ENCODE peak calls at places on chromosomes 5 and 9, in five cellular contexts. J is H1, D is DND-41, S is endothelial cell of umbilical vein, Z is HL-60. W is an unnamed sample.
A peak's percentile ranks its signal among the peaks of the same experiment; 100 is the strongest.

GRCh38 chr5:176446884-176447537 is 1.2 kb upstream of the FAF2 start:
- DNase-seq in S (peak; percentile 35), D (peak; percentile 18), Z (no peak), J (no peak), W (no peak)

GRCh38 chr5:6491548-6492290 is 43.1 kb downstream of the UBE2QL1 start:
- DNase-seq in S (no peak), D (no peak), J (no peak), Z (no peak), W (no peak)

GRCh38 chr5:172565455-172565854 is 75.6 kb upstream of the NEURL1B start:
- DNase-seq in Z (no peak), J (no peak), S (no peak), D (no peak), W (no peak)

GRCh38 chr5:138491669-138492551 is 26.6 kb downstream of the EGR1 start:
- DNase-seq in D (peak; percentile 86), J (peak; percentile 82), S (peak; percentile 84), Z (peak; percentile 24), W (peak; percentile 74)

GRCh38 chr9:81964216-81965171 is 21.2 kb downstream of the SPATA31D3 start:
- DNase-seq in J (no peak), D (no peak), S (no peak), Z (no peak), W (no peak)

GRCh38 chr9:129481824-129482511 is 138.9 kb downstream of the C9orf50 start:
- DNase-seq in Z (no peak), S (peak; percentile 39), J (no peak), D (no peak), W (no peak)

GRCh38 chr5:77630246-77631165 is 8.0 kb downstream of the OTP start:
- DNase-seq in D (no peak), S (no peak), Z (peak; percentile 11), J (peak; percentile 63), W (no peak)

GRCh38 chr9:110640736-110641135 is 27.9 kb upstream of the MUSK start:
- DNase-seq in D (no peak), Z (no peak), J (no peak), S (no peak), W (no peak)

GRCh38 chr5:115415143-115415491 is 118.7 kb upstream of the CCDC112 start:
- DNase-seq in S (peak; percentile 57), D (no peak), J (no peak), Z (no peak), W (peak; percentile 66)

GRCh38 chr5:154779105-154779504 is 23.9 kb downstream of the LARP1 start:
- DNase-seq in S (no peak), D (no peak), J (no peak), Z (no peak), W (peak; percentile 84)

GRCh38 chr5:141816598-141817399 is 61.4 kb downstream of the PCDH1 start:
- DNase-seq in Z (no peak), S (peak; percentile 81), J (peak; percentile 74), D (no peak), W (no peak)

GRCh38 chr9:121871431-121872025 is 220.1 kb downstream of the DAB2IP start:
- DNase-seq in J (no peak), S (no peak), D (no peak), Z (no peak), W (no peak)

GRCh38 chr9:88396836-88397577 is 8.8 kb downstream of the SPIN1 start:
- DNase-seq in Z (no peak), S (peak; percentile 53), J (peak; percentile 33), D (no peak), W (no peak)

GRCh38 chr5:16803831-16804230 is 132.3 kb downstream of the MYO10 start:
- DNase-seq in S (no peak), D (no peak), J (no peak), Z (no peak), W (no peak)

GRCh38 chr5:59264013-59264412 is 629.5 kb downstream of the PDE4D start:
- DNase-seq in D (no peak), Z (no peak), S (no peak), J (no peak), W (no peak)

GRCh38 chr9:68678430-68678829 is 26.6 kb upstream of the PIP5K1B start:
- DNase-seq in J (no peak), Z (no peak), D (no peak), S (peak; percentile 4), W (no peak)

GRCh38 chr9:71966601-71967000 is 55.2 kb downstream of the C9orf85 start:
- DNase-seq in D (no peak), S (no peak), Z (no peak), J (no peak), W (no peak)

GRCh38 chr9:34490360-34490759 is 31.8 kb downstream of the DNAI1 start:
- DNase-seq in Z (no peak), D (no peak), J (no peak), S (no peak), W (no peak)

GRCh38 chr5:180802325-180803180 is at the start of gene MGAT1:
- DNase-seq in J (peak; percentile 90), D (peak; percentile 79), Z (peak; percentile 69), S (peak; percentile 87), W (peak; percentile 71)

GRCh38 chr5:56567278-56567677 is 248.1 kb upstream of the MAP3K1 start:
- DNase-seq in D (no peak), S (no peak), Z (no peak), J (no peak), W (no peak)

GRCh38 chr5:172953776-172954189 is 5.4 kb upstream of the RPL26L1 start:
- DNase-seq in S (no peak), J (no peak), D (no peak), Z (no peak), W (peak; percentile 55)

GRCh38 chr9:2041736-2042135 is 26.6 kb downstream of the SMARCA2 start:
- DNase-seq in D (no peak), S (no peak), Z (no peak), J (no peak), W (no peak)

DNA sequence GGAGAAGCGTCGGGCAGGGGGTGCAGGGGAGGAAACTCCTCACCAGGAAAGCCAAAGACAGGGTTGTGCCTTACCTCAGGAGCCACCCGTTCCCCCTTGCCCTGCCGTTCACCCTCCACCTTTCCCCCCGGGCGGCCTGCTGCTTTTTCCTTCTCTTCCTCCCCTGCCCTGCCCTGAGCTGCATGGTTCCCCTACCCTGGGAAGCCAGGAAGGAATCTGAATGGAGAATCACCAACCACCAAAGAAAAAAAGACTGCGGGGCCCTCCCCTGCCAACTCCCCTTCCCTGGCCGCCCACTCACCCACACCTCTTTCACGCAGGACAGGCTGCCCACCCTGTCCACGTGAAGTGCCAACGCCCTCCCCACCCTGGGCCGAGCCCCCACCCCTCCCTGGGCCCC is 815 bp upstream of the NFX1 start:
- DNase-seq in S (peak; percentile 23), D (peak; percentile 25), J (no peak), Z (no peak), W (no peak)
- H3K4me3 ChIP-seq in S (peak overlapping the region; percentile 57), D (peak overlapping the region; percentile 85), J (peak overlapping the region; percentile 96), Z (no peak overlapping the region), W (peak overlapping the region; percentile 87)

DNA sequence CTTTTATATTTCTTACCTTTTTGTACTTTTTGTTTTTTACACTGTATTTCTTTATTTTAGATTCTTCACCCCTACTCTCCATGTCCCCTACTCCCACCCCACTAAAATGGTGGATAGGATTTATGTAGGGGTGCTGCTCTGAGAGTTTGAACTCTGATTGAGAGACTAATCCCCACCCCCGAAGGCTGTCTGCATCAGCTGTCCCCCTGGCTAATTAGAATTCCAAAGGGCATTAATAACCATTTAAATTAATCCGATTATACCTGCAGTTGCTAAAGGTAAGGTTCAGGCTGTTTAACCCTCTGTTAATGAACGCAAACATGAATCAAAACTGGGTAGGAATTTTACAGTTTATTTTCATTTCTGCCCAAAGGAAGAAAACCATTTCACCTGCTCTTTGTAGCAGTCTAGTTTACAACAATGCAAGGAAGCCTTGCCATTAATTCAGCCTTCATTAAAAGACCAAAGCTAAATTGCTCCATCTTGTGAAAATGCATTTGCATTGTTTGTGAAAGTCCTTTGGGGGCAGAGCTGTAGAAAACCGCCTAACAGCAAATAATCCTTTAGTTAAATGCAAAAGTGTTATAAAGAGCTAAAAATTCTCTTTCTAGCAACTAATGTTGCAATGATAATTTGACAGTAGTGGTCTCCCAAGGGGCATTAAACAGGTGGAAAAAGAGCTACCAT is 71.2 kb downstream of the ZCCHC7 start:
- DNase-seq in J (no peak), Z (no peak), S (no peak), D (no peak), W (no peak)
- TF ChIP-seq CTCF in J (no peak), Z (no peak), S (no peak), D (no peak), W (no peak)

DNA sequence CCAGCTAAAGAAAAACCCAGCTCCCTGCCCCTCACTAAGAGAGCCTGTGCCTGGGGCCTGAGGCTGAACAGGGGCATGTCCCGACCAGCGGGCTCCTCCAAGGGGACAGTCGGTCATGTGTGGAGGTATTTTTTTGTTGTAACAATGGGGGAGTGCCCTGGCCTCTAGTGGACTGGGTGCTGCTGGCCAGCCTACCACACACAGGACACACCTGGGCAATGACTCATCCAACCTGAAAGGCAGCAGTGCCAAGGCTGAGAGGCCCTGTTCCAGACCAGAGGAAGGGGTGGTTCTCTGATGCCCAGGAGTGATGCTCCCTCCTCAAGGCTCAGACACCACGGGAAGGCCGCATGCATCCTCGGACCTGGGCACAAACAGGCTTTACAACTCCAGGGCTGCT is 181.5 kb downstream of the OLFM1 start:
- DNase-seq in Z (no peak), S (no peak), D (no peak), J (no peak), W (no peak)
- H3K27ac ChIP-seq in Z (no peak overlapping the region), S (no peak overlapping the region), D (no peak overlapping the region), J (no peak overlapping the region), W (no peak overlapping the region)

GRCh38 chr5:14038341-14038959 is 94.0 kb upstream of the DNAH5 start:
- DNase-seq in J (no peak), Z (no peak), D (no peak), S (peak; percentile 72), W (peak; percentile 92)

GRCh38 chr5:14034991-14035390 is 90.5 kb upstream of the DNAH5 start:
- DNase-seq in S (no peak), Z (no peak), D (no peak), J (no peak), W (no peak)

GRCh38 chr5:14036947-14037346 is 92.5 kb upstream of the DNAH5 start:
- DNase-seq in D (no peak), S (peak; percentile 34), J (no peak), Z (no peak), W (no peak)

GRCh38 chr5:14036514-14036913 is 92.0 kb upstream of the DNAH5 start:
- DNase-seq in S (no peak), J (no peak), D (no peak), Z (no peak), W (peak; percentile 50)

GRCh38 chr5:14035859-14036440 is 91.5 kb upstream of the DNAH5 start:
- DNase-seq in Z (no peak), J (no peak), S (peak; percentile 96), D (no peak), W (peak; percentile 99)
- H3K4me3 ChIP-seq in Z (no peak overlapping the region), J (no peak overlapping the region), S (peak overlapping the region; percentile 29), D (no peak overlapping the region), W (no peak overlapping the region)

DNA sequence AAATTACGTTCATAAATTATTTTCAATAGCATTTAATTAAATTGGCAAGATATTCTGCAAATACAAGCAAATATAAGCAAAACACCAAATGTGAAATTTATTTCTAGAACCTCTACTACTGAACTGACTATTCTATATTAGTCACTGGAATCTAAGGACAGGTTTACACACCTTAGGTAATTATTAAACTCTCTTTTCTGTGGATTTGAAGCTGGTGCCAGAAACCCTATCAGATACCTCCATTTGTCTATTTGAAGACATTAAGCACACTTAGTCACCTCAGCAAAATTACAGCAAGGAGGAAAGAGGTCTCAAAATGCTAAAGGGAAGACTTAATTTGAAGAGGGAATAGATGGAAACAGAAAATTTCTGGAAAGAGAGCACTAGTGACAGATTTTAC is 83.4 kb downstream of the CPLANE1 start:
- DNase-seq in D (no peak), Z (no peak), J (no peak), S (no peak), W (no peak)
- TF ChIP-seq CTCF in D (no peak), Z (no peak), J (no peak), S (no peak), W (no peak)

GRCh38 chr9:89686134-89686533 is 81.3 kb downstream of the GADD45G start:
- DNase-seq in Z (no peak), J (no peak), S (no peak), D (no peak), W (no peak)
- H3K27ac ChIP-seq in Z (no peak overlapping the region), J (no peak overlapping the region), S (no peak overlapping the region), D (no peak overlapping the region), W (no peak overlapping the region)